ENCODE peak calls at places on chromosome 12, in four cellular contexts. Q is CD8-positive, alpha-beta memory T cell; I is IMR-90; C is tibial artery. A is an unnamed sample.

GRCh38 chr12:67002711-67003110 is 266.4 kb upstream of the CAND1 start:
- DNase-seq in Q (no peak), C (no peak), I (no peak), A (no peak)

GRCh38 chr12:52825961-52826360 is 8.2 kb downstream of the KRT79 start:
- DNase-seq in I (no peak), Q (no peak), C (no peak), A (no peak)

GRCh38 chr12:83414981-83415380 is 728.3 kb downstream of the TMTC2 start:
- DNase-seq in Q (no peak), I (no peak), C (no peak), A (no peak)

GRCh38 chr12:18805516-18806248 is 67.8 kb downstream of the CAPZA3 start:
- DNase-seq in C (no peak), Q (no peak), I (no peak), A (no peak)

GRCh38 chr12:131388164-131388795 is 322.6 kb upstream of the SFSWAP start:
- DNase-seq in C (no peak), I (no peak), Q (no peak), A (no peak)

GRCh38 chr12:124107299-124107698 is 134.3 kb downstream of the ZNF664 start:
- DNase-seq in I (no peak), C (no peak), Q (no peak), A (no peak)

GRCh38 chr12:107014050-107014449 is 27.1 kb upstream of the MTERF2 start:
- DNase-seq in I (no peak), Q (no peak), C (no peak), A (no peak)

GRCh38 chr12:79174656-79175055 is 310.1 kb downstream of the SYT1 start:
- DNase-seq in C (no peak), Q (no peak), I (peak; percentile 77), A (no peak)

GRCh38 chr12:106586803-106587684 is 4.2 kb downstream of the RFX4 start:
- DNase-seq in Q (no peak), C (no peak), I (no peak), A (no peak)

GRCh38 chr12:55831407-55831880 is 2.1 kb upstream of the DNAJC14 start:
- DNase-seq in I (no peak), Q (no peak), C (no peak), A (no peak)

GRCh38 chr12:93669452-93669851 is 7.7 kb upstream of the CRADD start:
- DNase-seq in Q (no peak), I (no peak), C (no peak), A (no peak)
- H3K27ac ChIP-seq in Q (no peak overlapping the region), I (no peak overlapping the region), C (no peak overlapping the region), A (no peak overlapping the region)

GRCh38 chr12:2439332-2440100 is 355.3 kb upstream of the FKBP4 start:
- DNase-seq in Q (no peak), I (no peak), C (no peak), A (no peak)
- H3K27ac ChIP-seq in Q (no peak overlapping the region), I (no peak overlapping the region), C (no peak overlapping the region), A (no peak overlapping the region)

DNA sequence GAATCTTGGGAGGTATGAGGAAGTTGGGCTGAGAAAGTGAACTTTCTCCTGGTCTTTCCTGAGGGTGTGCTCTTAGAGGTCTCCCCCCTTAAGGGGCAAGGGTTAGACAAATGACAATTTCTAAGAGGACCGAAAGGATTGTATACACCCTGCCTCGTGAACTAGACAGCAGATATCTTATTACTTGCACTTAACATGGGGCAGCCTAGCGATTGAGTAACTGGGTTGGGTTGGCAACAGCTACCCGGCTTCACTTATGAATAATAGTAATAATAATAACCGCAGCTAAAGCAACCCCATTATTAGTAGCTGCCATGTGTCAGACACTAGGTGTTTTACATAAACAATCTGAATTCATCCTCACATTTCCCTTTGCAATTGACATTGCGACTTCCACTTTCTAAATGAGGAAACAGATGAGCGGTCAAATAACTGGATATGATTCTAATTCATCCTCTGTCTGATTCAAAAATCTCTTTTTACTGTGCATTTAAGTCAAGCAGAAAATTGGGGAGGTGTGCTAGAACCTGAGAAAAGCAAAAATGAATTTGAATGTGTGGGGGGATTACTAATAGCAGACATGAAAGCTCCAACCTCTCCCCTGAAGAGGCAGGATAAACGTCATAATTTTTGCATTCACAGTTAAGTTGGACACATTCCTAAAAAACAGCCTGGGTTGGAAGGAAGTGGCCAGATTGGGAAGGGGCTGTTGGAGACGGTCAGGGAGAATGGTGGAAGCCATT is 12.9 kb downstream of the EMP1 start:
- DNase-seq in C (no peak), I (no peak), Q (no peak), A (no peak)
- H3K27ac ChIP-seq in C (no peak overlapping the region), I (peak overlapping the region; percentile 29), Q (no peak overlapping the region), A (no peak overlapping the region)

GRCh38 chr12:51740536-51740935 is 108.0 kb downstream of the FIGNL2 start:
- DNase-seq in Q (no peak), C (no peak), I (no peak), A (no peak)
- H3K27ac ChIP-seq in Q (no peak overlapping the region), C (no peak overlapping the region), I (no peak overlapping the region), A (no peak overlapping the region)

DNA sequence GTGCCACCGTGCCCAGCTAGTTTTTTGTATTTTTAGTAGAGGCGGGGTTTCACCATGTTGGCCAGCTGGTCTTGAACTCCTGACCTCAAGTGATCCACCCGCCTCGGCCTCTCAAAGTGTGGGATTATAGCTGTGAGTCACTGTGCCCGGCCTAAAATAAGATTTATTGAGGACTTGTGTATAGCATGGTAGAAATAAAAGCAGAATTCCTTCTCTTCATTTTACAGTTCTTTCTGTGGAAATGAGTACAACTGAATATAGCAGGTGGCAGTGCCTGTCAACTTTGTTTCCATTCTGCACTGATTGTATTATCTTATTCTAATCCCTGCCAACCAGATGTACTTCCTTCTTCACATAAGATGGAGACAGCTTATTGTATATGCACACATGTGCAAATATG is 41.0 kb downstream of the DIP2B start:
- DNase-seq in I (no peak), C (no peak), Q (no peak), A (no peak)
- H3K27ac ChIP-seq in I (no peak overlapping the region), C (no peak overlapping the region), Q (no peak overlapping the region), A (no peak overlapping the region)

GRCh38 chr12:122878780-122879612 is 16.9 kb downstream of the VPS37B start:
- DNase-seq in C (no peak), I (no peak), Q (no peak), A (no peak)

GRCh38 chr12:122874081-122874480 is 21.8 kb downstream of the VPS37B start:
- DNase-seq in C (no peak), Q (no peak), I (no peak), A (peak; percentile 44)

GRCh38 chr12:122873540-122873939 is 22.4 kb downstream of the VPS37B start:
- DNase-seq in I (no peak), C (no peak), Q (no peak), A (no peak)

GRCh38 chr12:122875590-122876220 is 20.2 kb downstream of the VPS37B start:
- DNase-seq in I (no peak), C (no peak), Q (no peak), A (no peak)

GRCh38 chr12:122876724-122877123 is 19.2 kb downstream of the VPS37B start:
- DNase-seq in Q (no peak), I (peak; percentile 25), C (no peak), A (no peak)
- H3K27ac ChIP-seq in Q (no peak overlapping the region), I (no peak overlapping the region), C (no peak overlapping the region), A (no peak overlapping the region)